ENCODE peak calls at places on chromosomes 7 and 10, in four cellular contexts. X is GM23248; C is naive thymus-derived CD4-positive, alpha-beta T cell; P is aorta. B is an unnamed sample.

GRCh38 chr7:88396948-88397322 is 90.2 kb upstream of the STEAP4 start:
- DNase-seq in X (no peak), C (no peak), P (no peak), B (no peak)

GRCh38 chr7:138000081-138000701 is 1.7 kb downstream of the CREB3L2 start:
- DNase-seq in X (peak; percentile 95), C (no peak), P (peak; percentile 77), B (peak; percentile 88)

GRCh38 chr7:159042084-159042483 is 102.6 kb downstream of the VIPR2 start:
- DNase-seq in X (no peak), C (no peak), P (no peak), B (no peak)

GRCh38 chr10:60427709-60428386 is 38.2 kb upstream of the ANK3 start:
- DNase-seq in X (peak; percentile 10), C (no peak), P (no peak), B (no peak)

GRCh38 chr7:131250331-131250730 is 77.3 kb upstream of the MKLN1 start:
- DNase-seq in X (no peak), C (no peak), P (no peak), B (no peak)

GRCh38 chr7:71633571-71634008 is 501.6 kb downstream of the GALNT17 start:
- DNase-seq in X (peak; percentile 86), C (no peak), P (no peak), B (no peak)

GRCh38 chr7:150439926-150440325 is 10.5 kb upstream of the GIMAP8 start:
- DNase-seq in X (peak; percentile 25), C (no peak), P (no peak), B (no peak)

GRCh38 chr7:27576360-27576944 is 86.2 kb downstream of the HIBADH start:
- DNase-seq in X (peak; percentile 56), C (peak; percentile 29), P (no peak), B (no peak)

GRCh38 chr10:84179059-84179710 is 5.6 kb downstream of the GPR15LG start:
- DNase-seq in X (peak; percentile 92), C (peak; percentile 23), P (no peak), B (no peak)

GRCh38 chr7:112207765-112208164 is 1.3 kb downstream of the ZNF277 start:
- DNase-seq in X (no peak), C (no peak), P (no peak), B (no peak)
- H3K4me1 ChIP-seq in X (peaks cover 28% of the 10 kb centered on the region), C (peaks cover 22% of the 10 kb centered on the region), P (no peaks in the 10 kb centered on the region), B (peaks cover 2% of the 10 kb centered on the region)

GRCh38 chr7:710161-710560 is 16.3 kb upstream of the DNAAF5 start:
- DNase-seq in X (no peak), C (no peak), P (peak; percentile 40), B (no peak)

GRCh38 chr7:712601-713457 is 13.7 kb upstream of the DNAAF5 start:
- DNase-seq in X (no peak), C (no peak), P (no peak), B (no peak)

GRCh38 chr7:711093-711966 is 15.2 kb upstream of the DNAAF5 start:
- DNase-seq in X (no peak), C (no peak), P (peak; percentile 62), B (no peak)

GRCh38 chr7:713488-714230 is 12.8 kb upstream of the DNAAF5 start:
- DNase-seq in X (no peak), C (no peak), P (no peak), B (no peak)

GRCh38 chr7:711967-712600 is 14.4 kb upstream of the DNAAF5 start:
- DNase-seq in X (peak; percentile 49), C (peak; percentile 28), P (peak; percentile 64), B (peak; percentile 32)
- H3K27ac ChIP-seq in X (no peak overlapping the region), C (peak overlapping the region; percentile 62), P (no peak overlapping the region), B (no peak overlapping the region)

GRCh38 chr7:1604383-1604782 is 34.6 kb upstream of the PSMG3 start:
- DNase-seq in X (no peak), C (no peak), P (no peak), B (no peak)

GRCh38 chr7:1607686-1608085 is 37.9 kb upstream of the PSMG3 start:
- DNase-seq in X (no peak), C (no peak), P (no peak), B (no peak)

GRCh38 chr7:1610013-1610677 is 40.3 kb upstream of the PSMG3 start:
- DNase-seq in X (no peak), C (no peak), P (no peak), B (no peak)

GRCh38 chr7:1608318-1608717 is 38.5 kb upstream of the PSMG3 start:
- DNase-seq in X (no peak), C (no peak), P (no peak), B (no peak)

GRCh38 chr7:1607001-1607400 is 37.2 kb upstream of the PSMG3 start:
- DNase-seq in X (no peak), C (no peak), P (no peak), B (no peak)
- H3K4me1 ChIP-seq in X (peaks cover 5% of the 10 kb centered on the region), C (no peaks in the 10 kb centered on the region), P (no peaks in the 10 kb centered on the region), B (no peaks in the 10 kb centered on the region)

GRCh38 chr10:124681626-124682552 is 62.3 kb downstream of the FAM53B start:
- DNase-seq in X (no peak), C (no peak), P (no peak), B (no peak)

GRCh38 chr10:124681091-124681490 is 63.1 kb downstream of the FAM53B start:
- DNase-seq in X (no peak), C (no peak), P (no peak), B (no peak)

GRCh38 chr10:124678566-124679240 is 65.5 kb downstream of the FAM53B start:
- DNase-seq in X (no peak), C (peak; percentile 73), P (no peak), B (no peak)

GRCh38 chr10:124679401-124679800 is 64.8 kb downstream of the FAM53B start:
- DNase-seq in X (no peak), C (no peak), P (no peak), B (no peak)

GRCh38 chr10:124680675-124681074 is 63.5 kb downstream of the FAM53B start:
- DNase-seq in X (peak; percentile 58), C (no peak), P (no peak), B (peak; percentile 86)
- H3K27ac ChIP-seq in X (no peak overlapping the region), C (no peak overlapping the region), P (no peak overlapping the region), B (no peak overlapping the region)

DNA sequence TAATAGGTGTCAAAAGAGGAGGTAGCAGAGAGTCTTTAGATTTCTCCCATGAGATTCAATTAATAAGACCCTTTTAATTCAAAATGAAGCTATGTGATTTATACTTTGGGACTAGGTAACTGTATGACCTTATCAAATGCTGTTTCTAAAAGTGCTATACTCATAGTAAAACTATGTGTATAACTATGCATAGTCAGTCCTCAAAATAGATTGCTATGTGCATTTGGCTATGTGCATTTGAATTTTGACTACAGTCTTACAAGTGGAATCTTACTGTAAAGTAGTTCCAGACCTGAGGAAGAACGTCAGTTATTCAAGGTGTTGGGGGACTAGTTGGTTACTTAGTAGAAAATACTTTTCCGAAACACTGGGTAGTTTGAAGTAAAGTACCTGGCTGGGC is 36.9 kb downstream of the ADD3 start:
- DNase-seq in X (no peak), C (no peak), P (no peak), B (no peak)
- H3K4me1 ChIP-seq in X (peaks cover 45% of the 10 kb centered on the region), C (peaks cover 20% of the 10 kb centered on the region), P (peaks cover 4% of the 10 kb centered on the region), B (no peaks in the 10 kb centered on the region)

GRCh38 chr10:25231751-25232150 is 57.0 kb downstream of the GPR158 start:
- DNase-seq in X (no peak), C (no peak), P (no peak), B (no peak)
- H3K27ac ChIP-seq in X (no peak overlapping the region), C (no peak overlapping the region), P (no peak overlapping the region), B (no peak overlapping the region)

DNA sequence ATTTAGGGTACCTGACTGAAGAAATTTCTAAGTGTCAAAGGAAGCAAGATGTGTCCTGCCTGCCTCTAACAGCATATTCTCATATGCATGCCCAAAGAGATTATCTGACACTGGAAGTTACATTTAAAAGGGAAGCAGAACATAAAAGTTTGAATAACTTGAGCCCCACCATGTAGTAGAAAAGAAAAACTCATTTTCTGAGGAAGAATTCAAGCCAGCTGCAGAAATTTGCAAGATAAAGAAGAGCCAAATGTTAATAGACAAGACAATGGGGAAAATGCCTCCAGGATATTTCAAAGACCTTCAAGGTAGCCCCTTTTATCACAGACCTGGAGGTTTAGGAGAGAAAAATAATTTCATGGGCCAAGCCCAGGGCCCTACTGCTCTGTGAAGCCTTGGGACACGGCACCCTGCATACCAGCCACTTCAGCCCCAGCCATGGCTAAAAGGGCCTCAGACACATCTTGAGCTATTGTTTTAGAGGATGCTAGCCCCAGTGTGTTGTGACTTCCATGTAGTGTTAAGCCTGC is 18.4 kb upstream of the AKR1C1 start:
- DNase-seq in X (no peak), C (no peak), P (no peak), B (no peak)
- H3K4me1 ChIP-seq in X (peaks cover 70% of the 10 kb centered on the region), C (no peaks in the 10 kb centered on the region), P (peaks cover 7% of the 10 kb centered on the region), B (peaks cover 61% of the 10 kb centered on the region)

GRCh38 chr10:17005621-17006566 is 123.7 kb downstream of the CUBN start:
- DNase-seq in X (peak; percentile 59), C (no peak), P (no peak), B (no peak)

GRCh38 chr10:17007381-17007780 is 122.2 kb downstream of the CUBN start:
- DNase-seq in X (no peak), C (no peak), P (no peak), B (no peak)

GRCh38 chr10:17006631-17007161 is 122.9 kb downstream of the CUBN start:
- DNase-seq in X (peak; percentile 36), C (no peak), P (no peak), B (no peak)

GRCh38 chr10:17009228-17009700 is 120.3 kb downstream of the CUBN start:
- DNase-seq in X (peak; percentile 88), C (no peak), P (no peak), B (no peak)

DNA sequence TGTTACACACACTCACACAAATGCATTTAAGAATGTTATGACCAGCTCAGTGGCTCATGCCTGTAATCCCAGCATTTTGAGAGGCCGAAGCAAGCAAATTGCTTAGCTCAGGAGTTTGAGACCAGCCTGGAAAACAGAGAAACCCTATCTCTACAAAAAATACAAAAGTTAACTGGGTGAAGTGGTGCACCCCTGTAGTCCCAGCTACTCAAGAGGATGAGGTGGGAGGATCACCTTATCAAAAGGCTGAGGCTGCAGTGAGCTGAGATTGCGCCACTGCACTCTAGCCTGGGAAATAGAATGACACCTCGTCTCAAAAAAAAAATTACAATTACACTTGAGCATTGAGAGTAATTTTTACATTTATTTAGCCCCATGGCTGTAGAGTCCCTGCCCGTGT is 121.8 kb downstream of the CUBN start:
- DNase-seq in X (no peak), C (no peak), P (no peak), B (no peak)
- H3K27ac ChIP-seq in X (no peak overlapping the region), C (peak overlapping the region; percentile 4), P (peak overlapping the region; percentile 8), B (peak overlapping the region; percentile 57)

B was measured in tibial artery.